ENCODE peak calls at places on chromosomes 1 and 21, in eight cellular contexts. D, T, U, X, Y, C, S and F are unnamed samples.
A peak's percentile ranks its signal among the peaks of the same experiment; 100 is the strongest.

GRCh38 chr1:217048104-217048707 is 325.0 kb upstream of the ESRRG start:
- DNase-seq in D (no peak), T (peak; percentile 19), U (no peak), X (no peak), Y (peak; percentile 21), C (no peak), S (no peak), F (no peak)

GRCh38 chr1:56965916-56966697 is at the start of gene C8B:
- DNase-seq in D (no peak), T (no peak), U (no peak), X (no peak), Y (no peak), C (no peak), S (no peak), F (no peak)

GRCh38 chr21:40186036-40186435 is 318.8 kb downstream of the PCP4 start:
- DNase-seq in D (no peak), T (no peak), U (no peak), X (no peak), Y (no peak), C (no peak), S (no peak), F (peak; percentile 1)

GRCh38 chr1:97137862-97138514 is 416.4 kb downstream of the PTBP2 start:
- DNase-seq in D (no peak), T (peak; percentile 51), U (peak; percentile 95), X (no peak), Y (peak; percentile 89), C (peak; percentile 73), S (peak; percentile 76), F (no peak)

GRCh38 chr1:58819719-58820118 is 35.9 kb upstream of the JUN start:
- DNase-seq in D (no peak), T (no peak), U (no peak), X (no peak), Y (no peak), C (peak; percentile 58), S (no peak), F (no peak)

GRCh38 chr1:98661544-98662353 is at the start of gene SNX7:
- DNase-seq in D (no peak), T (peak; percentile 10), U (no peak), X (no peak), Y (peak; percentile 88), C (peak; percentile 80), S (peak; percentile 34), F (no peak)

GRCh38 chr1:155173478-155174333 is at the start of gene TRIM46:
- DNase-seq in D (peak; percentile 36), T (peak; percentile 82), U (peak; percentile 33), X (no peak), Y (peak; percentile 50), C (peak; percentile 68), S (peak; percentile 74), F (no peak)

GRCh38 chr21:46069719-46070279 is 28.1 kb upstream of the COL6A2 start:
- DNase-seq in D (no peak), T (no peak), U (no peak), X (no peak), Y (no peak), C (no peak), S (no peak), F (no peak)

GRCh38 chr1:21368514-21369289 is 71.2 kb upstream of the NBPF3 start:
- DNase-seq in D (peak; percentile 30), T (peak; percentile 48), U (peak; percentile 14), X (peak; percentile 13), Y (peak; percentile 93), C (peak; percentile 84), S (peak; percentile 76), F (peak; percentile 27)

GRCh38 chr1:240341365-240342250 is 249.9 kb downstream of the FMN2 start:
- DNase-seq in D (no peak), T (no peak), U (no peak), X (no peak), Y (no peak), C (no peak), S (no peak), F (no peak)

GRCh38 chr1:210500831-210501230 is 172.1 kb downstream of the HHAT start:
- DNase-seq in D (no peak), T (no peak), U (no peak), X (no peak), Y (peak; percentile 10), C (no peak), S (no peak), F (no peak)

GRCh38 chr1:213070399-213070798 is 19.4 kb downstream of the RPS6KC1 start:
- DNase-seq in D (no peak), T (peak; percentile 47), U (no peak), X (peak; percentile 41), Y (peak; percentile 85), C (peak; percentile 85), S (peak; percentile 86), F (peak; percentile 32)

GRCh38 chr1:234505774-234506114 is 26.8 kb upstream of the TARBP1 start:
- DNase-seq in D (no peak), T (no peak), U (no peak), X (no peak), Y (peak; percentile 68), C (no peak), S (peak; percentile 35), F (peak; percentile 76)